ENCODE peak calls at places on chromosomes 12 and 14, in four cellular contexts. R is dorsolateral prefrontal cortex, T is posterior cingulate gyrus, C is iris pigment epithelial cell. M is an unnamed sample.

GRCh38 chr12:118307069-118307954 is 65.4 kb downstream of the TAOK3 start:
- DNase-seq in T (no peak), R (no peak), C (peak; percentile 95), M (peak; percentile 30)

GRCh38 chr12:28127455-28127854 is 62.8 kb upstream of the CCDC91 start:
- DNase-seq in R (no peak), T (no peak), C (no peak), M (no peak)

GRCh38 chr12:32211066-32211768 is 104.6 kb downstream of the BICD1 start:
- DNase-seq in T (no peak), C (no peak), R (no peak), M (no peak)

GRCh38 chr14:52380294-52380693 is 66.2 kb downstream of the PTGER2 start:
- DNase-seq in T (no peak), C (peak; percentile 79), R (no peak), M (peak; percentile 57)

GRCh38 chr12:25328082-25328712 is 77.5 kb upstream of the KRAS start:
- DNase-seq in T (no peak), R (no peak), C (peak; percentile 77), M (no peak)

GRCh38 chr12:122097641-122098364 is 19.2 kb downstream of the MLXIP start:
- DNase-seq in R (no peak), T (no peak), C (peak; percentile 51), M (no peak)

GRCh38 chr14:102370305-102370809 is 7.6 kb downstream of the TECPR2 start:
- DNase-seq in C (peak; percentile 24), T (no peak), R (no peak), M (no peak)

GRCh38 chr14:75519826-75520692 is 2.2 kb upstream of the BATF start:
- DNase-seq in R (no peak), T (no peak), C (peak; percentile 59), M (no peak)

GRCh38 chr14:30069536-30069935 is 141.9 kb upstream of the PRKD1 start:
- DNase-seq in T (no peak), R (no peak), C (peak; percentile 11), M (no peak)

GRCh38 chr12:13915096-13915495 is 66.3 kb downstream of the GRIN2B start:
- DNase-seq in R (no peak), T (no peak), C (no peak), M (no peak)

GRCh38 chr12:67920432-67920831 is 68.8 kb upstream of the IFNG-AS1 start:
- DNase-seq in T (no peak), C (no peak), R (no peak), M (no peak)

GRCh38 chr12:211142-211465 is 2.9 kb downstream of the SLC6A12 start:
- DNase-seq in R (no peak), T (no peak), C (no peak), M (no peak)

GRCh38 chr12:27462151-27462694 is 15.7 kb downstream of the SMCO2 start:
- DNase-seq in C (peak; percentile 82), T (no peak), R (no peak), M (no peak)

GRCh38 chr12:52423035-52423434 is 11.1 kb downstream of the KRT75 start:
- DNase-seq in C (no peak), R (no peak), T (no peak), M (no peak)

GRCh38 chr12:63440063-63440462 is 228.2 kb downstream of the DPY19L2 start:
- DNase-seq in T (no peak), C (peak; percentile 4), R (no peak), M (no peak)

GRCh38 chr14:56176530-56176929 is 58.3 kb downstream of the PELI2 start:
- DNase-seq in R (no peak), T (no peak), C (no peak), M (no peak)

GRCh38 chr14:77025744-77026165 is 2.8 kb downstream of the IRF2BPL start:
- DNase-seq in C (no peak), R (no peak), T (no peak), M (no peak)

GRCh38 chr12:39365364-39366001 is 77.4 kb downstream of the KIF21A start:
- DNase-seq in T (no peak), R (no peak), C (no peak), M (no peak)

GRCh38 chr14:91261115-91261514 is 16.6 kb upstream of the GPR68 start:
- DNase-seq in T (no peak), C (no peak), R (no peak), M (no peak)

M was measured in GM10248.